ENCODE peak calls at places on chromosomes 2 and 18, in five cellular contexts. One of them, this sample, is unnamed.

GRCh38 chr18:9595197-9595596 is 19.2 kb downstream of the PPP4R1 start:
- DNase-seq in fibroblast of lung: peak
- DNase-seq in fibroblast of pulmonary artery: peak
- DNase-seq in tibial nerve: no peak
- DNase-seq in AG04449: no peak
- DNase-seq in this sample: peak

GRCh38 chr2:205914736-205915510 is 171.1 kb downstream of the INO80D start:
- DNase-seq in AG04449: no peak
- DNase-seq in tibial nerve: no peak
- DNase-seq in fibroblast of lung: no peak
- DNase-seq in fibroblast of pulmonary artery: no peak
- DNase-seq in this sample: no peak

GRCh38 chr2:174051741-174052638 is 86.8 kb upstream of the SP3 start:
- DNase-seq in fibroblast of pulmonary artery: peak
- DNase-seq in fibroblast of lung: peak
- DNase-seq in AG04449: no peak
- DNase-seq in tibial nerve: no peak
- DNase-seq in this sample: peak

GRCh38 chr2:230665263-230665691 is 47.4 kb upstream of the CAB39 start:
- DNase-seq in AG04449: no peak
- DNase-seq in tibial nerve: no peak
- DNase-seq in fibroblast of lung: no peak
- DNase-seq in fibroblast of pulmonary artery: no peak
- DNase-seq in this sample: no peak

GRCh38 chr2:150232321-150232720 is 255.1 kb downstream of the RND3 start:
- DNase-seq in fibroblast of lung: no peak
- DNase-seq in tibial nerve: no peak
- DNase-seq in AG04449: no peak
- DNase-seq in fibroblast of pulmonary artery: no peak
- DNase-seq in this sample: no peak

GRCh38 chr2:218216336-218216673 is 684 bp upstream of the ARPC2 start:
- DNase-seq in tibial nerve: no peak
- DNase-seq in fibroblast of lung: no peak
- DNase-seq in fibroblast of pulmonary artery: no peak
- DNase-seq in AG04449: no peak
- DNase-seq in this sample: peak

GRCh38 chr2:164981217-164981990 is 26.1 kb upstream of the SLC38A11 start:
- DNase-seq in tibial nerve: no peak
- DNase-seq in fibroblast of pulmonary artery: peak
- DNase-seq in fibroblast of lung: no peak
- DNase-seq in AG04449: no peak
- DNase-seq in this sample: peak

GRCh38 chr2:119387381-119388129 is 20.8 kb downstream of the DBI start:
- DNase-seq in AG04449: peak
- DNase-seq in fibroblast of pulmonary artery: peak
- DNase-seq in tibial nerve: peak
- DNase-seq in fibroblast of lung: peak
- DNase-seq in this sample: peak

GRCh38 chr18:41972067-41973000 is 17.3 kb downstream of the PIK3C3 start:
- DNase-seq in AG04449: no peak
- DNase-seq in fibroblast of pulmonary artery: no peak
- DNase-seq in tibial nerve: no peak
- DNase-seq in fibroblast of lung: peak
- DNase-seq in this sample: no peak

GRCh38 chr18:490024-490366 is 10.5 kb downstream of the COLEC12 start:
- DNase-seq in tibial nerve: no peak
- DNase-seq in fibroblast of pulmonary artery: no peak
- DNase-seq in AG04449: no peak
- DNase-seq in fibroblast of lung: no peak
- DNase-seq in this sample: no peak

GRCh38 chr2:9949992-9950520 is 1.4 kb upstream of the GRHL1 start:
- DNase-seq in tibial nerve: no peak
- DNase-seq in fibroblast of lung: no peak
- DNase-seq in fibroblast of pulmonary artery: no peak
- DNase-seq in AG04449: no peak
- DNase-seq in this sample: no peak
- H3K4me3 ChIP-seq in tibial nerve: no peak
- H3K4me3 ChIP-seq in fibroblast of lung: no peak
- H3K4me3 ChIP-seq in fibroblast of pulmonary artery: no peak
- H3K4me3 ChIP-seq in AG04449: no peak
- H3K4me3 ChIP-seq in this sample: no peak

DNA sequence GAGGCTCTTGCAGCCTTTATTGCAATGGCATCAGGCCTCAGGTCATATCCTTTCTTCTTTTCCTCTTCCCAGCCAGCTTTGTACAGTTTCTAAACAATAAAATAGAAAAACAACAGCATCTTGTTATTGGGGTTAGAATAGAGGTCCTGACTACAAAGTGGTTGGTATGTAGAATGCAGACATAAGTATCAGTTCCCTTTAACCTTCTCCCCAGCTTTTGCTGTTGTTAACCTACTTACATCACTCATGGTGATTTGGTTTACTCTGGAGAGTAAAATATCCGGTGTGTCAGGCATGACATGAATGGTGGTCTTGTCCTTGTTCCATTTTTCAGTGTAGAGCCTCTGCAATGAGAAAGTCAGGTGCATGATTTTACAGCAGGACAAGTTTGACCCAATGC is 69.8 kb downstream of the NEB start:
- DNase-seq in AG04449: no peak
- DNase-seq in fibroblast of lung: no peak
- DNase-seq in fibroblast of pulmonary artery: no peak
- DNase-seq in tibial nerve: no peak
- DNase-seq in this sample: no peak
- TF ChIP-seq CTCF in AG04449: no peak
- TF ChIP-seq CTCF in fibroblast of lung: no peak
- TF ChIP-seq CTCF in fibroblast of pulmonary artery: no peak
- TF ChIP-seq CTCF in tibial nerve: no peak
- TF ChIP-seq CTCF in this sample: no peak

DNA sequence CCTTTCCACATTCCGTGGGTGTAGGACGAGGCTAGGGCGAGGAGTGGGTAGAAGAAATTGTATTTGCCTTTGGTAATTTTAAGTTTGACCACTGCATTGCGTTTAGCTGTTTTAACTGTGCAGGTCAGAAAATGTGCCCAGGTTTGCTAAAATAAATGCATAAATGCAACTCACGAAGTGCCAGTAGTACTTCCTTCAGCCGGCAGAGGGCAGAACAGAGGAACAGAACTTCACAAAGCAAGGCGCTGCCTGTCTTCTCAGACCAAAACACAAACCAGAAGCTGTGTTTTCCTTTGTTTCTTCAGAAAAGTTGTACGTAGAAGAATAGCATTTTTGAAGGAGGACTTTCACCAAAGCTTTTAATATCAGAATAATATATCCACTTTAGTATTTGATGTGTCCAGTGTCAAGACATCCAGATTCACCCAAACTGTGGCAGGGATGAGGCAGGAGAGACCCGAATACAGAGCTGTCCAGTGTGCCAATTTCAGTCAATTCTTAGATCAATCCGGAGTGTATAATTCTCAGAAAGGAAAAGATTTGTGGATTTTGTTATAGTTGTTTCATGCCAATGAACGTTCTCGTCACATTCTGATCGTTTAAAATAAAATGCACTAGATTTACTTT is 348.6 kb downstream of the DLGAP1 start:
- DNase-seq in fibroblast of pulmonary artery: peak
- DNase-seq in fibroblast of lung: peak
- DNase-seq in tibial nerve: peak
- DNase-seq in AG04449: no peak
- DNase-seq in this sample: peak
- H3K4me3 ChIP-seq in fibroblast of pulmonary artery: no peak
- H3K4me3 ChIP-seq in fibroblast of lung: no peak
- H3K4me3 ChIP-seq in tibial nerve: peak
- H3K4me3 ChIP-seq in AG04449: no peak
- H3K4me3 ChIP-seq in this sample: no peak

GRCh38 chr2:85650456-85650855 is 17.5 kb downstream of the SFTPB start:
- DNase-seq in fibroblast of lung: no peak
- DNase-seq in fibroblast of pulmonary artery: no peak
- DNase-seq in AG04449: no peak
- DNase-seq in tibial nerve: no peak
- DNase-seq in this sample: no peak

GRCh38 chr2:85649201-85650190 is 18.5 kb downstream of the SFTPB start:
- DNase-seq in tibial nerve: no peak
- DNase-seq in fibroblast of lung: peak
- DNase-seq in fibroblast of pulmonary artery: peak
- DNase-seq in AG04449: peak
- DNase-seq in this sample: peak

GRCh38 chr2:85644909-85645308 is 23.1 kb downstream of the SFTPB start:
- DNase-seq in fibroblast of pulmonary artery: no peak
- DNase-seq in fibroblast of lung: no peak
- DNase-seq in AG04449: no peak
- DNase-seq in tibial nerve: no peak
- DNase-seq in this sample: no peak

GRCh38 chr2:85648619-85649018 is 19.4 kb downstream of the SFTPB start:
- DNase-seq in fibroblast of pulmonary artery: peak
- DNase-seq in AG04449: no peak
- DNase-seq in fibroblast of lung: peak
- DNase-seq in tibial nerve: no peak
- DNase-seq in this sample: peak

DNA sequence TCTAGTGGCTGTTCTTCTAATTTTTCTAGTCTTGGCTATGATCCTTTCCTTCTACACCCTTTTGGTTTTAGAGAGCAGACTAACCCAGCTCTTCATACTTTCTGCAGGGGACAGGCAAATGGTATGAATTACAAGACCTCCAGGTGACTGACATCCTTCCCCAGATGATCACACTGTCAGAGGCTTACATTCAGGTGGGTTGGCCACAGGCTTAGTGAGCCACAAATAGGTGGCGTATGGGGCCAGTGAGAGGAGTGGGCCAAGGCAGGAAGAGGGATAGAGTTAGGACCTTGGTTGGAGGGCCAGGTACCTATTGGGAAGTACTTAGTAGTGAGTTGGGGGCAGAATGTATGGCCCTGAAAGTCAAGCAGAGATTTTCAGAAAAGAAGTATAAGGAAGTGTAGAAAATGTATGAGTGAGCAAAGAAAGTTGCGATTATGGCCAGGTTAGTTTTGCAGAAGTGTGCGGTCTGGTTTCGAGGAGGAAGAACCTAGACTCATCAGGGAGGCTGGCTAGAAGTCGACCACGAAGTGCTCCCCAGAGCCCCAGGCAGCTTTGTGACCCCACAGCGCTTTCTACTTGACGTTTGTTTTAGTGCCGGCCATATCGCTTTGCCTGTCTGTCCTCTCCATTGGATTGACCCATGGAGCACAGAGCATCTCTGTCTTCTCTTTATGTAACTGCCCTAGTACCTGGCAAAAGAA is 20.0 kb downstream of the SFTPB start:
- DNase-seq in fibroblast of pulmonary artery: no peak
- DNase-seq in fibroblast of lung: no peak
- DNase-seq in tibial nerve: no peak
- DNase-seq in AG04449: no peak
- DNase-seq in this sample: no peak
- TF ChIP-seq CTCF in fibroblast of pulmonary artery: no peak
- TF ChIP-seq CTCF in fibroblast of lung: no peak
- TF ChIP-seq CTCF in tibial nerve: no peak
- TF ChIP-seq CTCF in AG04449: no peak
- TF ChIP-seq CTCF in this sample: no peak